ENCODE peak calls at places on chromosomes 11 and 22, in six cellular contexts. H is GM12865, S is B cell, M is GM23338, V is thoracic aorta, U is lung. B is an unnamed sample.

GRCh38 chr11:118910309-118911112 is 15.2 kb downstream of the BCL9L start:
- DNase-seq in M (peak), U (peak), H (no peak), S (no peak), V (no peak), B (peak)

GRCh38 chr11:7606496-7606895 is 66.8 kb downstream of the CYB5R2 start:
- DNase-seq in U (no peak), V (no peak), M (no peak), H (no peak), S (no peak), B (no peak)

GRCh38 chr22:17997456-17997855 is 26.9 kb downstream of the MICAL3 start:
- DNase-seq in U (no peak), M (no peak), H (no peak), V (no peak), S (no peak), B (no peak)

GRCh38 chr11:63870351-63871197 is 31.7 kb downstream of the MARK2 start:
- DNase-seq in H (peak), V (no peak), M (no peak), U (no peak), S (no peak), B (no peak)

GRCh38 chr11:113796663-113797259 is 17.2 kb downstream of the CLDN25 start:
- DNase-seq in V (no peak), H (peak), M (peak), S (peak), U (no peak), B (peak)

GRCh38 chr22:16608931-16609330 is 16.3 kb upstream of the CCT8L2 start:
- DNase-seq in V (no peak), S (no peak), M (peak), H (no peak), U (no peak), B (no peak)

GRCh38 chr22:26404851-26405357 is 24.2 kb upstream of the ASPHD2 start:
- DNase-seq in H (peak), V (no peak), M (no peak), S (no peak), U (no peak), B (no peak)

GRCh38 chr11:36718481-36718880 is 120.4 kb upstream of the RAG2 start:
- DNase-seq in U (no peak), M (peak), H (no peak), V (no peak), S (no peak), B (no peak)

GRCh38 chr11:623999-624704 is 603 bp downstream of the CDHR5 start:
- DNase-seq in V (no peak), M (no peak), S (no peak), H (no peak), U (no peak), B (no peak)

GRCh38 chr11:2099523-2100316 is 39.5 kb downstream of the IGF2 start:
- DNase-seq in H (no peak), U (peak), M (peak), V (no peak), S (no peak), B (no peak)
- TF ChIP-seq CTCF in H (no peak), U (no peak), M (no peak), V (no peak), S (no peak), B (no peak)

GRCh38 chr11:66268210-66268952 is at the start of gene RAB1B:
- DNase-seq in V (peak), U (peak), H (peak), S (peak), M (peak), B (peak)

GRCh38 chr11:66268953-66269906 is 791 bp downstream of the RAB1B start:
- DNase-seq in V (no peak), S (no peak), M (peak), H (peak), U (no peak), B (peak)

GRCh38 chr11:66266378-66267038 is 1.9 kb upstream of the RAB1B start:
- DNase-seq in V (no peak), S (no peak), H (no peak), M (no peak), U (no peak), B (no peak)

GRCh38 chr11:66267039-66267378 is 1.4 kb upstream of the RAB1B start:
- DNase-seq in H (no peak), S (no peak), U (no peak), V (no peak), M (no peak), B (no peak)

DNA sequence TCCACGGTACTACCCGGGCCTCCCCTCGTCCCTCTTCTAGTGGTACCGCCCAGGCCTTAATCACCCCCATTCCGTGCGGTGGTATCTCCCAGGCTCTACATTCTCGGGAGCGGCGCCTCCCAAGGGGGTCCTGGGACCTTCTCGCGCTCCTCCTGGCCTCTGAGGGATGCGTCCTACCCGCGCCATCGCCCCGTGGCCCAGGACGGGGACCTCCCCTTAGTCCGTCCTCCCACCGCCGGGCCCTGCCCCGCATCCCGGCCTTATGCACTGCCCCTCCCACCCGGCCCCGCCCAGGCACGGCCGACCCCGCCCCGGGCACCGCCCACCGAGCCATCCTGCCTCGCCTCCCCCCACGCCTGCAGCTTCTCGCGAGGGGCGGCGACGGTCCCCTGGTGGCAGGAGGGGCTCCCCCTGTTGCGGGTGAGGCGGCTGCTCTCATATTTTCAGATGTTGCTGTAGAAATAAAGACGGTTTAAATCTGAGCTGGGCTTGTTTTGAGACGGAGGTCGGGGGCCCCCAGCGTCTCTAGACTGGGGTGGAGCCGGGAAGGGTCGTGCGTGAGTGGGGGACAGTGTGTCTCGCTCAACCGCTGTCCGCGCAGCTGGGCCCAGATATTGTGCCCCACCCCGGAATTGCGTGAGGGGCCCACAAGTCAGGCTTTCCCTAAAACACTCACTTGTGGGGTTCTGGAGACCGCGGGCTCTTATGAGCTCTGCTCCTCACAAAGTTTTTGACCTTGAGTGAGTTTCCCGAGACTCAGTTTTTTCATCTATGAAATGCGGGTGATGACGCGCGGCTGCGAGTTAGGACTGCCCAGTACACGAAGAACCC is 845 bp upstream of the RAB1B start:
- DNase-seq in M (peak), U (peak), V (peak), H (peak), S (peak), B (peak)
- TF ChIP-seq CTCF in M (no peak), U (no peak), V (peak), H (peak), S (peak), B (no peak)

GRCh38 chr11:102325088-102325487 is 7.8 kb downstream of the BIRC3 start:
- DNase-seq in U (no peak), H (peak), M (no peak), V (no peak), S (no peak), B (no peak)
- TF ChIP-seq CTCF in U (no peak), H (no peak), M (peak), V (no peak), S (no peak), B (no peak)

GRCh38 chr11:93543292-93543977 is at the start of gene SMCO4:
- DNase-seq in H (peak), M (peak), S (peak), U (peak), V (no peak), B (peak)
- TF ChIP-seq CTCF in H (peak), M (peak), S (peak), U (peak), V (peak), B (peak)

GRCh38 chr11:67441731-67442401 is 1.4 kb downstream of the CORO1B start:
- DNase-seq in S (peak), M (no peak), H (no peak), V (no peak), U (no peak), B (no peak)

GRCh38 chr11:67438121-67438902 is 830 bp upstream of the PTPRCAP start:
- DNase-seq in U (no peak), V (no peak), S (peak), M (no peak), H (peak), B (no peak)

GRCh38 chr11:67440229-67441081 is 2.8 kb downstream of the CORO1B start:
- DNase-seq in U (no peak), V (no peak), H (no peak), M (no peak), S (peak), B (no peak)

GRCh38 chr11:67441082-67441683 is 2.1 kb downstream of the CORO1B start:
- DNase-seq in U (no peak), H (no peak), V (no peak), S (no peak), M (no peak), B (no peak)

DNA sequence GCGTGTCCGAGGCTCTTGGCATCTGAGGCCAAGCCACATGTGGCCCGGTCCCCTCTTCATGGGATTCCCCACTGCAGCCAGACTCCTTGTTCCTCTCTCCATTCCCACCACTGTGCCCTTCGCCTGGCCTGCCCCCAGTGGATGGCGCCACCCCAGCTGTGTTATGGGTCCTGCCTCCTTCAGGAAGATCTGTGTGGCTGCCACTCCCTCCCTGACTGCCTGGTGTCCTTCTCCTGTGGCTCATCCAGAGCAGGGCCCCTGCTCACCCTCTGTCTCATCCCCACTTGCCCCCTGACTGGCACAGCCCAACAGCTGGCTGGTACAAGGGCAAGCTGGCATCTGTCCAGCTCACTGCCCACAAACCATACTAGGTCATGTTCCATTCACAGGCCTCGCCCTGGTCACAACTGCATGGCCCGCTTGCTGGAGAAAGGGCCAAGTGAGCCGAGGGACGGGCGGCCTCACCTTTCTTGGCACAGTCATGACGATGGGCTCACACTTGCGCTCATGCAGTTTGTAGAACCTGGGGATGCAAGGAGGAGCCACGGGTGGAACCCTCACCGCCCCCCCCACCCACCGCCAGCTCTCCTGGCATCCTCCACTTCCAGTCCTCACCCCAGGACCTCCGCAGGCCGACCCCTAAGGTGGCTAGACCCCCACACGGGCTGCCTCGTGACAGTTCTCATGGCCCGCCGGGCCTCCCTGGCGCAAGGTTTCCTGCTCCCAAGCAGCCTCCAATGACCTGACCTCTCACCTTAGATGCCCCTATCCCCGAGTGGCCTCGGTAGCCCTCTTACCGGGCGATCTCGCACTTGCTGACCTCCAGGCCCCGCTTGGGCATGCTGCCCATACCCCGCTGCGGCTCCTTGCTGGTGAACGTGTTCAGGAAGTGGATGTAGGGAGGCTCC is 2.1 kb upstream of the PTPRCAP start:
- DNase-seq in U (no peak), S (no peak), H (peak), M (peak), V (no peak), B (no peak)
- TF ChIP-seq CTCF in U (no peak), S (no peak), H (peak), M (peak), V (no peak), B (no peak)

GRCh38 chr11:103681855-103682254 is 354.6 kb upstream of the DDI1 start:
- DNase-seq in S (no peak), H (no peak), V (no peak), U (no peak), M (peak), B (no peak)

GRCh38 chr11:103683581-103683980 is 352.9 kb upstream of the DDI1 start:
- DNase-seq in U (no peak), V (no peak), M (no peak), S (no peak), H (no peak), B (no peak)

GRCh38 chr11:103680861-103681260 is 355.6 kb upstream of the DDI1 start:
- DNase-seq in S (no peak), H (no peak), V (no peak), M (no peak), U (no peak), B (no peak)

GRCh38 chr11:103682318-103683184 is 353.9 kb upstream of the DDI1 start:
- DNase-seq in V (peak), M (peak), U (peak), S (peak), H (peak), B (peak)
- TF ChIP-seq CTCF in V (peak), M (peak), U (peak), S (peak), H (peak), B (peak)

DNA sequence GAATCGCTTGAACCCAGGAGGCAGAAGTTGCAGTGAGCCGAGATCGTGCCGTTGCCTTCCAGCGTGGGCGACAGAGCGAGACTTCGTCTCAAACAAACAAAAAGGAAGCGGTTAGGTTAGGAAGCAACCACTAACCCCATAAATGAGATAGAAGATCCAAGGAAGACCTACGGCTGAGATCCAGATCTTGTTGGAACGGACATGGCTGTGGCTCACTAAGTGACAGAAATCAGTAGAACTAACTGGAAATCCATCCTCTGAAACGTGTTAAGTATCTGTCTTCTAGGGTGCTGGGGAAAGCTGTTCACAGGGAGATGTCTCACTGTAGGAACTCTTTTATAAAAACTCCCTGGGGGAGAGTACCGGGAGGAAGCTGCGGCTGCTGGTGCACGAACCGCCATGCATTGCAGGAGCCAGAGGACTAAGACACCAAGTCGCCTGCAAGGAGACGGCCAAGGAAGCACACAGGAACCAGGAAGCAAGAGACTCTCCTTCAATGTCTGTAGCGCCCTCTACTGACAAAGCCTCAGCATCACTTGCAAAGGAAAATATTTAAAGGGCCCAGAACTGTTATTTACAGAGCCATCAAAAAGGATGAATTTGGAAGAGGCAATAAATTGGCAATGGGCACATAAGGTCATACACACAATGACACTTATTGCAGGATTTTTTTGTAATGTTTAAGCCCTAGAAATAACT is 16.9 kb upstream of the SPTY2D1 start:
- DNase-seq in H (peak), M (peak), U (peak), V (no peak), S (no peak), B (no peak)
- TF ChIP-seq CTCF in H (peak), M (peak), U (peak), V (peak), S (peak), B (no peak)

GRCh38 chr22:39529487-39529851 is 3.1 kb downstream of the RPS19BP1 start:
- DNase-seq in M (no peak), U (no peak), H (no peak), V (no peak), S (no peak), B (no peak)
- TF ChIP-seq CTCF in M (peak), U (no peak), H (no peak), V (no peak), S (peak), B (no peak)